ENCODE peak calls at places on chromosomes 13 and 19, in four cellular contexts. B, C, G and I are unnamed samples.

GRCh38 chr13:42832341-42833153 is 51.2 kb downstream of the FAM216B start:
- DNase-seq in C (no peak), B (no peak), G (peak), I (no peak)

GRCh38 chr13:105591308-105591707 is 944.2 kb downstream of the EFNB2 start:
- DNase-seq in C (no peak), G (no peak), B (no peak), I (no peak)

GRCh38 chr13:48231080-48231479 is 1.9 kb upstream of the ITM2B start:
- DNase-seq in C (no peak), G (no peak), B (no peak), I (no peak)

GRCh38 chr13:35791191-35791902 is 314.9 kb upstream of the MAB21L1 start:
- DNase-seq in C (no peak), B (peak), G (no peak), I (no peak)

GRCh38 chr19:32642771-32643170 is 32.2 kb downstream of the ANKRD27 start:
- DNase-seq in B (no peak), G (no peak), C (no peak), I (no peak)

GRCh38 chr13:89650226-89650625 is 1697.3 kb upstream of the MIR17HG start:
- DNase-seq in G (no peak), B (no peak), C (no peak), I (no peak)

GRCh38 chr19:49155830-49156346 is 692 bp upstream of the HRC start:
- DNase-seq in B (no peak), C (peak), G (no peak), I (no peak)

GRCh38 chr19:49847731-49848696 is 2.9 kb upstream of the PTOV1 start:
- DNase-seq in B (no peak), C (peak), G (no peak), I (no peak)

GRCh38 chr19:2271516-2272103 is 10.4 kb downstream of the PEAK3 start:
- DNase-seq in B (no peak), G (no peak), C (no peak), I (peak)

GRCh38 chr19:11299946-11300810 is 4.2 kb downstream of the TSPAN16 start:
- DNase-seq in G (no peak), C (no peak), B (no peak), I (no peak)

GRCh38 chr19:10766681-10767201 is 48.9 kb downstream of the DNM2 start:
- DNase-seq in C (no peak), B (no peak), G (no peak), I (no peak)

GRCh38 chr13:82717249-82717648 is 1165.0 kb downstream of the SLITRK1 start:
- DNase-seq in G (no peak), B (no peak), C (no peak), I (no peak)

GRCh38 chr19:2333027-2333806 is 4.7 kb downstream of the SPPL2B start:
- DNase-seq in C (no peak), B (no peak), G (no peak), I (no peak)

GRCh38 chr19:6318772-6319171 is 14.6 kb downstream of the ACER1 start:
- DNase-seq in G (no peak), B (peak), C (no peak), I (no peak)

GRCh38 chr13:23681253-23681652 is 111.0 kb downstream of the TNFRSF19 start:
- DNase-seq in G (no peak), B (no peak), C (no peak), I (no peak)

GRCh38 chr13:38872693-38873092 is 117.9 kb downstream of the STOML3 start:
- DNase-seq in G (peak), B (peak), C (peak), I (peak)

GRCh38 chr13:73849292-73849691 is 284.9 kb downstream of the KLF12 start:
- DNase-seq in C (no peak), G (peak), B (peak), I (peak)

GRCh38 chr13:111944171-111944583 is 122.8 kb upstream of the SOX1 start:
- DNase-seq in G (no peak), C (no peak), B (no peak), I (no peak)

GRCh38 chr19:58361900-58362271 is 665 bp downstream of the ZNF497 start:
- DNase-seq in B (peak), G (peak), C (peak), I (no peak)
- TF ChIP-seq JUN in B (no peak), G (no peak), C (no peak), I (no peak)

DNA sequence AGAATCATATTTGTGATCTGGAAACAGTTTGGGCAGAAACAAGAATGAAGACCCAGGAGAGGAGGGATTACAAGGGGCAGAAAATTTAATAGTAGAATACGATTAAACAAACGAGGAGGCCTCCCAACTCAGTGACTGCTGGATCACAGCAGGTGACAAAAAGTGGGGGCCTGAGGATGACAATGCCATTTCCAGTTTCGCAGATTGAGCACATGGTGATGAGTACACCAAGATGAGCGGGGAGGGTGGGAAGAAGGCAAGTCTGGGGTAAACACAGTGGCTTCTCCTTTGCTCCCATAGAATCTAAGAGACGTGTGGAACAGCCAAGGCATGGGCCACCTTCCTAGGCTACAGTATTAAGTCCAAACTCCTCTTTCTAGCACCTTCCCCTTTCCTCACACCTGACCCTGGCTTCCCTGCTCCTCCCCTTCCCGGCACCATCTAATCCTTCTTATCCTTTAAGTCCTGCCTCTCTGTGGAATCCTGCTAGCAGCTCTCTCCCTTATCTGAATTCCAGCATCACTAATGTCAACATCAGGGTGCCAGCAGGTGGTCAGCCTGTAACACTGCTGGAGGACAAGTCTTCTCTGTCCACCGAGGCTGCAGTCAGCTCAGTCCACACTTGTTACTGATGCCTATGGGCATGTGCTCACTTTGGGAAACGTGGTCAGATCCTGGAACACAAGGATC is 13.5 kb downstream of the ATP7B start:
- DNase-seq in B (no peak), C (no peak), G (peak), I (peak)
- TF ChIP-seq JUN in B (no peak), C (no peak), G (no peak), I (no peak)

GRCh38 chr13:26502826-26503225 is 54.7 kb upstream of the WASF3 start:
- DNase-seq in C (no peak), G (no peak), B (no peak), I (no peak)
- TF ChIP-seq JUN in C (no peak), G (no peak), B (no peak), I (no peak)

DNA sequence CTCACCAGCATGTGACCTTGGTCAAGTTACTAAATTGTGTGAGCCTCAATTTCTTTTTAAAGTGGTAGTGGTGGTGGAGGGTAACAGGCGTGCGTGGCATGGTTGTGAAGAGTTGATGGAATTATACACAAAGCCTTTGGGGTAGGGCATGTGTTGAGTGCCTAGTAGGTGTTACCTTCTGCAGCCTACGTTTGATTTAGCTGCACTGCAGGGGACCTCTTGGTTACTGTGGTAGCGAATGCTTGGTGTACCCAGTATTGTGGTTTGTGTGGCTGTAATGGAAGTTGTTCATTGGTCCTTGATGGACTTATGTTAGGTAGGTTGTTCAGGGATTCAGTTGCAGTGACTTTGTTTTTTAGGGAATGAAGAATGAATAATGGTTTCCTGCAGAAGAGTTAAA is 24.6 kb downstream of the PRAM1 start:
- DNase-seq in C (no peak), B (no peak), G (no peak), I (no peak)
- TF ChIP-seq JUN in C (no peak), B (no peak), G (no peak), I (no peak)

GRCh38 chr19:48053856-48054255 is 10.0 kb upstream of the CABP5 start:
- DNase-seq in C (no peak), B (no peak), G (no peak), I (no peak)
- TF ChIP-seq JUN in C (no peak), B (no peak), G (no peak), I (no peak)

GRCh38 chr13:110503037-110503901 is 58.3 kb downstream of the RAB20 start:
- DNase-seq in C (peak), G (no peak), B (no peak), I (no peak)
- TF ChIP-seq JUN in C (no peak), G (no peak), B (no peak), I (no peak)